ENCODE peak calls at places on chromosomes 4 and X, in five cellular contexts. K is left lung, W is cardiac fibroblast, N is stomach, P is fibroblast of lung. A is an unnamed sample.

GRCh38 chr4:118969359-118969758 is 80.7 kb downstream of the SYNPO2 start:
- DNase-seq in P (peak; percentile 88), N (peak; percentile 36), W (peak; percentile 77), K (peak; percentile 49), A (no peak)

GRCh38 chr4:5526070-5526831 is 182.1 kb downstream of the EVC2 start:
- DNase-seq in P (no peak), N (no peak), K (no peak), W (no peak), A (no peak)

GRCh38 chr4:158809611-158810486 is 41.0 kb downstream of the FNIP2 start:
- DNase-seq in K (no peak), N (no peak), P (peak; percentile 58), W (peak; percentile 89), A (no peak)

GRCh38 chrX:125205918-125206665 is 113.6 kb upstream of the TEX13C start:
- DNase-seq in K (no peak), W (no peak), P (no peak), N (no peak), A (no peak)

GRCh38 chr4:184270808-184271413 is 53.2 kb upstream of the ENPP6 start:
- DNase-seq in P (no peak), N (no peak), W (no peak), K (no peak), A (no peak)

GRCh38 chr4:159555873-159556272 is 453.0 kb downstream of the RAPGEF2 start:
- DNase-seq in P (no peak), W (no peak), N (no peak), K (no peak), A (no peak)

GRCh38 chr4:80967346-80967745 is 63.2 kb upstream of the BMP3 start:
- DNase-seq in W (no peak), P (no peak), N (no peak), K (no peak), A (no peak)

GRCh38 chr4:147826288-147826646 is 94.4 kb downstream of the ARHGAP10 start:
- DNase-seq in P (no peak), K (no peak), N (no peak), W (no peak), A (no peak)

GRCh38 chr4:2264481-2265041 is 2.7 kb upstream of the MXD4 start:
- DNase-seq in W (no peak), N (no peak), K (no peak), P (no peak), A (peak; percentile 85)

GRCh38 chr4:2265113-2266110 is 3.5 kb upstream of the MXD4 start:
- DNase-seq in K (no peak), W (no peak), P (no peak), N (no peak), A (peak; percentile 68)

GRCh38 chr4:2266821-2267220 is 4.9 kb upstream of the MXD4 start:
- DNase-seq in P (no peak), K (no peak), N (no peak), W (no peak), A (no peak)

GRCh38 chr4:2267320-2267811 is 5.5 kb upstream of the MXD4 start:
- DNase-seq in K (no peak), N (no peak), W (no peak), P (no peak), A (no peak)

GRCh38 chr4:2266181-2266580 is 4.3 kb upstream of the MXD4 start:
- DNase-seq in W (peak; percentile 41), N (peak; percentile 51), P (peak; percentile 54), K (peak; percentile 64), A (no peak)
- TF ChIP-seq CTCF in W (no peak), N (no peak), P (no peak), K (no peak), A (no peak)

DNA sequence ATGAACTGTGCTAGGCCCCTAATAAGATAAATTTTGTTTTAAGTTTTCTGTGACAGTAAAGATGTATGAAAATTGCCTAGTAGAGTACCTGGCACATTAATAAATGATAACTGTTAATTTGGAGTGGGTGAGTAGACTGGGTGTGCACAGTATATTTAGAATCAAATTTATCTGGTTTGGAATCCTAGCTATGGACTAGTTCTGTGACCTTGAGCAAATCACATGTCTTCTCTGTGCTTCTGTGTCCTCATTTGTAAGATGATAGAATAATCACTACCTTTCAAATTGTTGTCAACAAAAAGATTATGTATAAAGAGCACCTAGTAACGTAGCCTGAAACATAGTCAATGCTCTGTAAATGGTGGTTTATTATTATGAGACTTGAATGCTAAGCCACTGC is 170.2 kb downstream of the AR start:
- DNase-seq in K (no peak), W (no peak), P (no peak), N (no peak), A (no peak)
- TF ChIP-seq CTCF in K (no peak), W (no peak), P (no peak), N (no peak), A (no peak)

DNA sequence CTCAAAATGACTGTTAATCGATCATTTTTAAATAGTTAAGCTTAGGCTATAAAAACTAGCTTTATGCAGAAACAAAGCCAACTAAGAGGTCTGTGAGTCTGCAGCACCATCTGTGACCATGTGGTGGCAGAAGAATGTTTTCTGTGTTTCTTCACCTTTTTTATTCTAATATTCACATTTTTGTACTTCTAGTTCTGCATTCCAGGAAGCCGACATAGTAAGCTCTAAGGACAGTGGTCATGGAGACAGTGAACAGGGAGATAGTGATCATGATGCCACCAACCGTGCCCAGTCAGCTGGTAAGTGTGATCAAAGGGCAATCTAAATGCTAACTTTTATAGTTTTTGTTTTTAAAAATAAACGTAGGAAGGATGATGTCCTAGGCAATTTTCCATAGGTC is 5.6 kb downstream of the PCDH10 start:
- DNase-seq in N (no peak), P (peak; percentile 69), K (no peak), W (peak; percentile 60), A (no peak)
- TF ChIP-seq CTCF in N (peak; percentile 15), P (peak; percentile 68), K (peak; percentile 52), W (peak; percentile 72), A (peak; percentile 90)

DNA sequence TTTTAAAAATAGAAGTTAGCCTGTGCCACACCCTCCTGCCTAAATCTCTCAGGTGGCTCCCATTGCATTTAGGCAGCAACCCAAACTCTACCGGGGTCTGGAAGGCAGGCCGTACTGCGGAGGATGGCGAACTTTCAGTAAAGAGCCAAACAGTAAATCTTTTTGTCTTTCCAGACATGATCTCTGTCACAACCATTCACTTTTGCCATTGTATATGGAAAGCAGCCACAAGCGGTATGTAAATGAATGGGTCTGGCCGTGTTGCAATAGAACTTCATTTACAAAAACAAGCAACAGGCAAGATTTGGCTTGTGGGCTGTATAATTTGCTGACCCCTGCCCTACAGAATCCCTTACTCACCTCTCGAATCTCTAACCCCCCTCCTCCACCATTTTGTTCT is 3.3 kb downstream of the RADX start:
- DNase-seq in K (no peak), N (no peak), W (no peak), P (no peak), A (no peak)
- TF ChIP-seq CTCF in K (no peak), N (no peak), W (no peak), P (no peak), A (no peak)

GRCh38 chr4:93788712-93789111 is 39.8 kb upstream of the ATOH1 start:
- DNase-seq in N (no peak), K (no peak), W (peak; percentile 32), P (peak; percentile 39), A (no peak)
- TF ChIP-seq CTCF in N (no peak), K (peak; percentile 27), W (peak; percentile 49), P (peak; percentile 29), A (peak; percentile 74)

A was measured in chondrocyte.